ENCODE peak calls at places on chromosomes 13 and 19, in five cellular contexts. Y is GM12865; J is midbrain; K is activated T-helper 2 cell treated with anti-CD3 and anti-CD28 coated beads, Interferon-gamma antibody, Interleukin-2, Interleukin-4, amounts not matched to agents 10 μg/mL and 5 μg/mL and 100 μg/mL, durations not matched to agents 14 hours and 24 hours and 36 hours; C is dorsolateral prefrontal cortex. Z is an unnamed sample.

GRCh38 chr19:48868196-48868886 is at the start of gene PLEKHA4:
- DNase-seq in Y (no peak), K (no peak), J (no peak), C (no peak), Z (no peak)

GRCh38 chr13:71304861-71305260 is 562.1 kb downstream of the DACH1 start:
- DNase-seq in Y (no peak), K (no peak), C (no peak), J (no peak), Z (no peak)

GRCh38 chr13:79999601-80000000 is 341.3 kb downstream of the SPRY2 start:
- DNase-seq in C (no peak), J (no peak), K (no peak), Y (no peak), Z (no peak)

GRCh38 chr13:89163081-89163480 is 1491.9 kb downstream of the SLITRK5 start:
- DNase-seq in K (no peak), Y (no peak), J (no peak), C (peak), Z (peak)

GRCh38 chr19:1791879-1792278 is 20.2 kb downstream of the ATP8B3 start:
- DNase-seq in C (no peak), Y (no peak), J (no peak), K (no peak), Z (no peak)

GRCh38 chr13:113432509-113433270 is 20.6 kb downstream of the ADPRHL1 start:
- DNase-seq in C (no peak), K (no peak), Y (no peak), J (no peak), Z (no peak)

GRCh38 chr13:39335721-39336120 is 267.3 kb downstream of the LHFPL6 start:
- DNase-seq in Y (no peak), J (no peak), K (no peak), C (no peak), Z (no peak)

GRCh38 chr13:41942462-41943094 is 18.3 kb downstream of the VWA8 start:
- DNase-seq in J (no peak), K (no peak), Y (peak), C (no peak), Z (peak)

GRCh38 chr19:30667746-30668145 is 295.6 kb downstream of the ZNF536 start:
- DNase-seq in J (no peak), Y (no peak), K (no peak), C (no peak), Z (no peak)

GRCh38 chr13:93388701-93389100 is 162.1 kb downstream of the GPC6 start:
- DNase-seq in K (no peak), C (no peak), Y (no peak), J (no peak), Z (no peak)

GRCh38 chr19:49421039-49421877 is 2.0 kb downstream of the PTH2 start:
- DNase-seq in J (no peak), C (no peak), K (peak), Y (no peak), Z (peak)

GRCh38 chr19:33432408-33433170 is 59.1 kb downstream of the CEBPG start:
- DNase-seq in C (peak), Y (no peak), J (no peak), K (no peak), Z (no peak)

GRCh38 chr19:4403005-4403761 is 743 bp downstream of the CHAF1A start:
- DNase-seq in Y (peak), K (no peak), J (no peak), C (no peak), Z (no peak)

GRCh38 chr19:12994701-12995595 is at the start of gene NFIX:
- DNase-seq in C (no peak), Y (peak), J (no peak), K (peak), Z (no peak)

GRCh38 chr13:45436332-45436731 is 18.2 kb upstream of the SLC25A30 start:
- DNase-seq in C (no peak), Y (no peak), J (no peak), K (no peak), Z (no peak)

GRCh38 chr19:7869910-7870511 is 4.2 kb downstream of the PRR36 start:
- DNase-seq in K (peak), J (no peak), Y (peak), C (no peak), Z (no peak)

Z was measured in NCI-H524 treated with DMSO at 0.1 percent for 48 hours.